ENCODE peak calls at places on chromosomes 11 and 22, in six cellular contexts. One of them, this sample, is unnamed.

GRCh38 chr22:42560781-42561180 is 7.0 kb downstream of the SERHL2 start:
- DNase-seq in H1: no peak
- DNase-seq in K562: peak
- DNase-seq in endothelial cell of umbilical vein: no peak
- DNase-seq in WTC11: peak
- DNase-seq in A549: peak
- DNase-seq in this sample: peak

GRCh38 chr11:71311928-71312510 is 59.6 kb upstream of the SHANK2 start:
- DNase-seq in A549: no peak
- DNase-seq in K562: no peak
- DNase-seq in WTC11: no peak
- DNase-seq in H1: peak
- DNase-seq in endothelial cell of umbilical vein: no peak
- DNase-seq in this sample: no peak

GRCh38 chr22:19406846-19407245 is 24.7 kb downstream of the HIRA start:
- DNase-seq in H1: no peak
- DNase-seq in WTC11: no peak
- DNase-seq in endothelial cell of umbilical vein: no peak
- DNase-seq in A549: no peak
- DNase-seq in K562: no peak
- DNase-seq in this sample: no peak

GRCh38 chr11:79263001-79263400 is 177.8 kb downstream of the TENM4 start:
- DNase-seq in WTC11: no peak
- DNase-seq in K562: no peak
- DNase-seq in A549: no peak
- DNase-seq in endothelial cell of umbilical vein: no peak
- DNase-seq in H1: no peak
- DNase-seq in this sample: no peak

GRCh38 chr11:8597182-8597581 is 3.2 kb upstream of the STK33 start:
- DNase-seq in A549: peak
- DNase-seq in endothelial cell of umbilical vein: no peak
- DNase-seq in WTC11: no peak
- DNase-seq in K562: no peak
- DNase-seq in H1: no peak
- DNase-seq in this sample: no peak

GRCh38 chr11:102367364-102367763 is 20.4 kb downstream of the BIRC2 start:
- DNase-seq in WTC11: no peak
- DNase-seq in H1: no peak
- DNase-seq in A549: peak
- DNase-seq in endothelial cell of umbilical vein: peak
- DNase-seq in K562: peak
- DNase-seq in this sample: no peak

GRCh38 chr11:26072612-26073011 is 259.3 kb upstream of the ANO3 start:
- DNase-seq in A549: no peak
- DNase-seq in H1: no peak
- DNase-seq in K562: no peak
- DNase-seq in WTC11: no peak
- DNase-seq in endothelial cell of umbilical vein: no peak
- DNase-seq in this sample: no peak

GRCh38 chr11:78208257-78209165 is 19.8 kb downstream of the USP35 start:
- DNase-seq in A549: no peak
- DNase-seq in K562: no peak
- DNase-seq in endothelial cell of umbilical vein: no peak
- DNase-seq in WTC11: no peak
- DNase-seq in H1: no peak
- DNase-seq in this sample: peak

GRCh38 chr11:61955031-61955415 is 4.9 kb downstream of the BEST1 start:
- DNase-seq in K562: peak
- DNase-seq in A549: peak
- DNase-seq in WTC11: peak
- DNase-seq in endothelial cell of umbilical vein: no peak
- DNase-seq in H1: no peak
- DNase-seq in this sample: peak

GRCh38 chr22:24994070-24994763 is 41.7 kb downstream of the KIAA1671 start:
- DNase-seq in endothelial cell of umbilical vein: no peak
- DNase-seq in WTC11: peak
- DNase-seq in K562: no peak
- DNase-seq in H1: no peak
- DNase-seq in A549: peak
- DNase-seq in this sample: no peak

GRCh38 chr11:61049854-61050253 is 52.4 kb upstream of the CD5 start:
- DNase-seq in H1: no peak
- DNase-seq in endothelial cell of umbilical vein: no peak
- DNase-seq in WTC11: no peak
- DNase-seq in K562: no peak
- DNase-seq in A549: no peak
- DNase-seq in this sample: no peak

GRCh38 chr22:21952586-21953571 is at the start of gene PPM1F:
- DNase-seq in A549: peak
- DNase-seq in endothelial cell of umbilical vein: peak
- DNase-seq in H1: peak
- DNase-seq in WTC11: peak
- DNase-seq in K562: peak
- DNase-seq in this sample: peak

GRCh38 chr11:88280673-88281316 is 56.7 kb downstream of the CTSC start:
- DNase-seq in endothelial cell of umbilical vein: peak
- DNase-seq in K562: no peak
- DNase-seq in WTC11: no peak
- DNase-seq in A549: no peak
- DNase-seq in H1: no peak
- DNase-seq in this sample: no peak

GRCh38 chr11:123770712-123771111 is 16.4 kb upstream of the OR6X1 start:
- DNase-seq in H1: no peak
- DNase-seq in endothelial cell of umbilical vein: no peak
- DNase-seq in K562: no peak
- DNase-seq in WTC11: no peak
- DNase-seq in A549: no peak
- DNase-seq in this sample: no peak
- TF ChIP-seq JUN in H1: no peak
- TF ChIP-seq JUN in endothelial cell of umbilical vein: no peak
- TF ChIP-seq JUN in K562: no peak
- TF ChIP-seq JUN in WTC11: no peak
- TF ChIP-seq JUN in A549: no peak
- TF ChIP-seq JUN in this sample: no peak

GRCh38 chr11:12717851-12718291 is 43.6 kb downstream of the TEAD1 start:
- DNase-seq in WTC11: no peak
- DNase-seq in H1: peak
- DNase-seq in K562: no peak
- DNase-seq in A549: no peak
- DNase-seq in endothelial cell of umbilical vein: no peak
- DNase-seq in this sample: no peak
- TF ChIP-seq JUN in WTC11: no peak
- TF ChIP-seq JUN in H1: no peak
- TF ChIP-seq JUN in K562: no peak
- TF ChIP-seq JUN in A549: no peak
- TF ChIP-seq JUN in endothelial cell of umbilical vein: no peak
- TF ChIP-seq JUN in this sample: no peak

DNA sequence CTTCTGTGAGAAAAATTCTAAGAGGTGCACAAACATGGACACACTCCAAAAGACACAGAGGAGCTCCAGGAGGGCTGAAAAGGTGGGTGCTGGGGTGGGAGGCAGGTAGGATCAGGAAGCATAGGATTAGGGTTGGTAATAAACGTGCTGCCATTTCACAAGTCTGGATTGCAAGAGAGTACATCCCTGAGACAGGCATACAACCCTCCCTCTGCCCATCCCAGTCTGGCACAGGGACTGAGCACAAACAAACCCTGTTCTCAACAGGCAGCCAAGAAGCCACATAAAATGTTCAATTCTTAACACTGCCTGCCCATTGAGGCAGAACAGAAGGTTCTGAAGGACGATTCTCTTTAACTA is 18.5 kb downstream of the SLC35F2 start:
- DNase-seq in K562: no peak
- DNase-seq in A549: peak
- DNase-seq in WTC11: no peak
- DNase-seq in endothelial cell of umbilical vein: no peak
- DNase-seq in H1: no peak
- DNase-seq in this sample: no peak
- TF ChIP-seq JUN in K562: no peak
- TF ChIP-seq JUN in A549: no peak
- TF ChIP-seq JUN in WTC11: no peak
- TF ChIP-seq JUN in endothelial cell of umbilical vein: no peak
- TF ChIP-seq JUN in H1: no peak
- TF ChIP-seq JUN in this sample: no peak

GRCh38 chr22:31139866-31140716 is at the start of gene PLA2G3:
- DNase-seq in K562: peak
- DNase-seq in H1: peak
- DNase-seq in WTC11: peak
- DNase-seq in A549: no peak
- DNase-seq in endothelial cell of umbilical vein: peak
- DNase-seq in this sample: peak
- TF ChIP-seq JUN in K562: no peak
- TF ChIP-seq JUN in H1: no peak
- TF ChIP-seq JUN in WTC11: no peak
- TF ChIP-seq JUN in A549: no peak
- TF ChIP-seq JUN in endothelial cell of umbilical vein: no peak
- TF ChIP-seq JUN in this sample: no peak

This sample was measured in HepG2.